ENCODE peak calls at places on chromosomes 12 and 14, in seven cellular contexts. One of them, this sample, is unnamed.

GRCh38 chr12:74722709-74723108 is 185.1 kb downstream of the ATXN7L3B start:
- DNase-seq in spleen: no peak
- DNase-seq in Karpas-422: no peak
- DNase-seq in HT-29: no peak
- DNase-seq in choroid plexus epithelial cell: peak
- DNase-seq in CD4-positive, alpha-beta memory T cell: no peak
- DNase-seq in stimulated activated naive CD4-positive, alpha-beta T cell: no peak
- DNase-seq in this sample: no peak

GRCh38 chr12:11684393-11684792 is 34.9 kb downstream of the ETV6 start:
- DNase-seq in Karpas-422: no peak
- DNase-seq in choroid plexus epithelial cell: no peak
- DNase-seq in stimulated activated naive CD4-positive, alpha-beta T cell: no peak
- DNase-seq in HT-29: no peak
- DNase-seq in spleen: no peak
- DNase-seq in CD4-positive, alpha-beta memory T cell: no peak
- DNase-seq in this sample: no peak

GRCh38 chr14:90625445-90625844 is 190.8 kb downstream of the TTC7B start:
- DNase-seq in CD4-positive, alpha-beta memory T cell: no peak
- DNase-seq in stimulated activated naive CD4-positive, alpha-beta T cell: no peak
- DNase-seq in choroid plexus epithelial cell: no peak
- DNase-seq in HT-29: no peak
- DNase-seq in spleen: no peak
- DNase-seq in Karpas-422: no peak
- DNase-seq in this sample: no peak

GRCh38 chr12:111407371-111408115 is 1.8 kb downstream of the SH2B3 start:
- DNase-seq in choroid plexus epithelial cell: peak
- DNase-seq in CD4-positive, alpha-beta memory T cell: no peak
- DNase-seq in Karpas-422: no peak
- DNase-seq in stimulated activated naive CD4-positive, alpha-beta T cell: no peak
- DNase-seq in spleen: no peak
- DNase-seq in HT-29: no peak
- DNase-seq in this sample: peak

GRCh38 chr14:93751946-93752660 is 36.2 kb downstream of the PRIMA1 start:
- DNase-seq in HT-29: no peak
- DNase-seq in CD4-positive, alpha-beta memory T cell: no peak
- DNase-seq in Karpas-422: no peak
- DNase-seq in choroid plexus epithelial cell: no peak
- DNase-seq in spleen: no peak
- DNase-seq in stimulated activated naive CD4-positive, alpha-beta T cell: no peak
- DNase-seq in this sample: no peak

GRCh38 chr14:58807271-58807670 is 169.5 kb downstream of the DACT1 start:
- DNase-seq in stimulated activated naive CD4-positive, alpha-beta T cell: no peak
- DNase-seq in choroid plexus epithelial cell: peak
- DNase-seq in Karpas-422: no peak
- DNase-seq in CD4-positive, alpha-beta memory T cell: no peak
- DNase-seq in spleen: no peak
- DNase-seq in HT-29: no peak
- DNase-seq in this sample: no peak

GRCh38 chr12:41064411-41064810 is 123.7 kb upstream of the PDZRN4 start:
- DNase-seq in choroid plexus epithelial cell: no peak
- DNase-seq in CD4-positive, alpha-beta memory T cell: no peak
- DNase-seq in stimulated activated naive CD4-positive, alpha-beta T cell: no peak
- DNase-seq in Karpas-422: no peak
- DNase-seq in HT-29: no peak
- DNase-seq in spleen: no peak
- DNase-seq in this sample: no peak

GRCh38 chr12:122422769-122423257 is 344 bp upstream of the CLIP1 start:
- DNase-seq in Karpas-422: peak
- DNase-seq in stimulated activated naive CD4-positive, alpha-beta T cell: peak
- DNase-seq in choroid plexus epithelial cell: peak
- DNase-seq in HT-29: peak
- DNase-seq in CD4-positive, alpha-beta memory T cell: peak
- DNase-seq in spleen: no peak
- DNase-seq in this sample: peak

GRCh38 chr12:104165801-104166200 is 27.8 kb upstream of the NFYB start:
- DNase-seq in spleen: no peak
- DNase-seq in CD4-positive, alpha-beta memory T cell: no peak
- DNase-seq in choroid plexus epithelial cell: no peak
- DNase-seq in Karpas-422: no peak
- DNase-seq in stimulated activated naive CD4-positive, alpha-beta T cell: no peak
- DNase-seq in HT-29: no peak
- DNase-seq in this sample: no peak

GRCh38 chr12:123050331-123050809 is 69.9 kb downstream of the ARL6IP4 start:
- DNase-seq in CD4-positive, alpha-beta memory T cell: no peak
- DNase-seq in choroid plexus epithelial cell: peak
- DNase-seq in HT-29: no peak
- DNase-seq in Karpas-422: no peak
- DNase-seq in spleen: no peak
- DNase-seq in stimulated activated naive CD4-positive, alpha-beta T cell: no peak
- DNase-seq in this sample: peak

GRCh38 chr14:76920572-76921175 is 94.5 kb downstream of the LRRC74A start:
- DNase-seq in choroid plexus epithelial cell: no peak
- DNase-seq in Karpas-422: peak
- DNase-seq in spleen: no peak
- DNase-seq in stimulated activated naive CD4-positive, alpha-beta T cell: no peak
- DNase-seq in HT-29: no peak
- DNase-seq in CD4-positive, alpha-beta memory T cell: no peak
- DNase-seq in this sample: peak

GRCh38 chr14:86999076-86999475 is 993.9 kb downstream of the GALC start:
- DNase-seq in HT-29: no peak
- DNase-seq in CD4-positive, alpha-beta memory T cell: no peak
- DNase-seq in spleen: no peak
- DNase-seq in choroid plexus epithelial cell: no peak
- DNase-seq in Karpas-422: no peak
- DNase-seq in stimulated activated naive CD4-positive, alpha-beta T cell: no peak
- DNase-seq in this sample: no peak

GRCh38 chr14:51293926-51294290 is 53.9 kb downstream of the TMX1 start:
- DNase-seq in HT-29: no peak
- DNase-seq in spleen: no peak
- DNase-seq in Karpas-422: no peak
- DNase-seq in CD4-positive, alpha-beta memory T cell: no peak
- DNase-seq in stimulated activated naive CD4-positive, alpha-beta T cell: no peak
- DNase-seq in choroid plexus epithelial cell: no peak
- DNase-seq in this sample: no peak

GRCh38 chr12:92827836-92828431 is 101.2 kb downstream of the EEA1 start:
- DNase-seq in spleen: no peak
- DNase-seq in stimulated activated naive CD4-positive, alpha-beta T cell: peak
- DNase-seq in Karpas-422: peak
- DNase-seq in HT-29: peak
- DNase-seq in choroid plexus epithelial cell: peak
- DNase-seq in CD4-positive, alpha-beta memory T cell: peak
- DNase-seq in this sample: no peak

GRCh38 chr12:52442600-52443061 is 8.5 kb upstream of the KRT75 start:
- DNase-seq in CD4-positive, alpha-beta memory T cell: no peak
- DNase-seq in stimulated activated naive CD4-positive, alpha-beta T cell: no peak
- DNase-seq in HT-29: peak
- DNase-seq in Karpas-422: no peak
- DNase-seq in spleen: no peak
- DNase-seq in choroid plexus epithelial cell: peak
- DNase-seq in this sample: peak

GRCh38 chr12:71517145-71517846 is 77.7 kb downstream of the LGR5 start:
- DNase-seq in CD4-positive, alpha-beta memory T cell: no peak
- DNase-seq in choroid plexus epithelial cell: no peak
- DNase-seq in spleen: no peak
- DNase-seq in Karpas-422: no peak
- DNase-seq in stimulated activated naive CD4-positive, alpha-beta T cell: no peak
- DNase-seq in HT-29: no peak
- DNase-seq in this sample: no peak

GRCh38 chr14:53022593-53022992 is 71.7 kb upstream of the FERMT2 start:
- DNase-seq in CD4-positive, alpha-beta memory T cell: no peak
- DNase-seq in choroid plexus epithelial cell: no peak
- DNase-seq in Karpas-422: no peak
- DNase-seq in spleen: no peak
- DNase-seq in stimulated activated naive CD4-positive, alpha-beta T cell: no peak
- DNase-seq in HT-29: no peak
- DNase-seq in this sample: peak

GRCh38 chr12:55681142-55682077 is 26.3 kb downstream of the ITGA7 start:
- DNase-seq in Karpas-422: no peak
- DNase-seq in spleen: peak
- DNase-seq in stimulated activated naive CD4-positive, alpha-beta T cell: no peak
- DNase-seq in HT-29: peak
- DNase-seq in choroid plexus epithelial cell: peak
- DNase-seq in CD4-positive, alpha-beta memory T cell: no peak
- DNase-seq in this sample: peak

GRCh38 chr12:14066021-14066420 is 84.6 kb upstream of the GRIN2B start:
- DNase-seq in Karpas-422: no peak
- DNase-seq in HT-29: no peak
- DNase-seq in CD4-positive, alpha-beta memory T cell: no peak
- DNase-seq in choroid plexus epithelial cell: no peak
- DNase-seq in stimulated activated naive CD4-positive, alpha-beta T cell: no peak
- DNase-seq in spleen: no peak
- DNase-seq in this sample: no peak

GRCh38 chr12:115659422-115659821 is 618.1 kb downstream of the MED13L start:
- DNase-seq in stimulated activated naive CD4-positive, alpha-beta T cell: no peak
- DNase-seq in CD4-positive, alpha-beta memory T cell: no peak
- DNase-seq in Karpas-422: no peak
- DNase-seq in HT-29: no peak
- DNase-seq in choroid plexus epithelial cell: no peak
- DNase-seq in spleen: no peak
- DNase-seq in this sample: no peak

GRCh38 chr12:128811806-128812205 is 12.0 kb downstream of the SLC15A4 start:
- DNase-seq in spleen: no peak
- DNase-seq in stimulated activated naive CD4-positive, alpha-beta T cell: no peak
- DNase-seq in Karpas-422: no peak
- DNase-seq in choroid plexus epithelial cell: no peak
- DNase-seq in CD4-positive, alpha-beta memory T cell: no peak
- DNase-seq in HT-29: no peak
- DNase-seq in this sample: no peak

GRCh38 chr12:74906224-74906623 is 303.4 kb downstream of the KCNC2 start:
- DNase-seq in choroid plexus epithelial cell: no peak
- DNase-seq in CD4-positive, alpha-beta memory T cell: no peak
- DNase-seq in HT-29: no peak
- DNase-seq in spleen: no peak
- DNase-seq in Karpas-422: peak
- DNase-seq in stimulated activated naive CD4-positive, alpha-beta T cell: no peak
- DNase-seq in this sample: no peak

GRCh38 chr12:24479131-24479530 is 469.8 kb downstream of the BCAT1 start:
- DNase-seq in choroid plexus epithelial cell: peak
- DNase-seq in CD4-positive, alpha-beta memory T cell: no peak
- DNase-seq in HT-29: no peak
- DNase-seq in spleen: no peak
- DNase-seq in Karpas-422: no peak
- DNase-seq in stimulated activated naive CD4-positive, alpha-beta T cell: no peak
- DNase-seq in this sample: no peak

GRCh38 chr14:78157855-78158436 is 12.2 kb upstream of the NRXN3 start:
- DNase-seq in HT-29: peak
- DNase-seq in choroid plexus epithelial cell: peak
- DNase-seq in Karpas-422: peak
- DNase-seq in CD4-positive, alpha-beta memory T cell: no peak
- DNase-seq in stimulated activated naive CD4-positive, alpha-beta T cell: no peak
- DNase-seq in spleen: no peak
- DNase-seq in this sample: no peak

GRCh38 chr14:100839573-100840175 is 13.8 kb downstream of the MEG3 start:
- DNase-seq in spleen: peak
- DNase-seq in choroid plexus epithelial cell: no peak
- DNase-seq in stimulated activated naive CD4-positive, alpha-beta T cell: no peak
- DNase-seq in Karpas-422: no peak
- DNase-seq in HT-29: no peak
- DNase-seq in CD4-positive, alpha-beta memory T cell: no peak
- DNase-seq in this sample: peak

GRCh38 chr12:22115711-22116110 is 69.7 kb downstream of the CMAS start:
- DNase-seq in choroid plexus epithelial cell: no peak
- DNase-seq in CD4-positive, alpha-beta memory T cell: no peak
- DNase-seq in Karpas-422: no peak
- DNase-seq in spleen: no peak
- DNase-seq in stimulated activated naive CD4-positive, alpha-beta T cell: no peak
- DNase-seq in HT-29: no peak
- DNase-seq in this sample: no peak

This sample was measured in osteoblast.